ENCODE peak calls at places on chromosomes 13 and 19, in ten cellular contexts. Y is AG04449, O is psoas muscle, C is heart right ventricle, L is astrocyte of the spinal cord, N is transverse colon, Z is BJ, D is cardiac muscle cell, K is fibroblast of the aortic adventitia, F is tibial artery. V is an unnamed sample.
A peak's percentile ranks its signal among the peaks of the same experiment; 100 is the strongest.

GRCh38 chr19:43300206-43300605 is 30.9 kb upstream of the PSG9 start:
- DNase-seq in L (no peak), Z (no peak), Y (no peak), K (no peak), F (no peak), C (no peak), N (no peak), D (no peak), O (no peak), V (no peak)

GRCh38 chr13:83824561-83824960 is 57.7 kb downstream of the SLITRK1 start:
- DNase-seq in C (no peak), K (no peak), F (no peak), D (no peak), L (no peak), Y (no peak), Z (no peak), N (no peak), O (no peak), V (no peak)

GRCh38 chr13:31274345-31274870 is 74.6 kb downstream of the B3GLCT start:
- DNase-seq in F (no peak), Z (no peak), K (no peak), C (no peak), L (peak; percentile 45), D (no peak), O (no peak), N (no peak), Y (no peak), V (no peak)

GRCh38 chr19:34744896-34745690 is 11.1 kb downstream of the ZNF181 start:
- DNase-seq in F (no peak), L (no peak), Z (no peak), D (no peak), C (no peak), N (no peak), Y (no peak), K (no peak), O (no peak), V (no peak)

GRCh38 chr13:106533940-106534843 is 1.3 kb downstream of the EFNB2 start:
- DNase-seq in D (peak; percentile 64), Y (no peak), N (peak; percentile 63), L (peak; percentile 77), Z (no peak), K (peak; percentile 58), C (peak; percentile 53), F (peak; percentile 73), O (peak; percentile 61), V (peak; percentile 75)

GRCh38 chr19:1284293-1284978 is 1.2 kb upstream of the EFNA2 start:
- DNase-seq in O (no peak), F (no peak), D (no peak), Z (no peak), Y (no peak), K (no peak), N (peak; percentile 80), L (no peak), C (no peak), V (no peak)

GRCh38 chr13:37427843-37428494 is 170.6 kb downstream of the POSTN start:
- DNase-seq in L (no peak), Z (no peak), D (peak; percentile 61), N (no peak), O (no peak), F (no peak), Y (no peak), K (no peak), C (no peak), V (no peak)

GRCh38 chr13:24381539-24382265 is 72.3 kb downstream of the C1QTNF9 start:
- DNase-seq in C (no peak), N (no peak), O (peak; percentile 68), D (no peak), Z (peak; percentile 1), L (peak; percentile 2), K (peak; percentile 27), F (no peak), Y (no peak), V (no peak)

GRCh38 chr13:23621316-23621645 is 51.1 kb downstream of the TNFRSF19 start:
- DNase-seq in N (no peak), O (no peak), Z (peak; percentile 57), Y (peak; percentile 67), K (peak; percentile 42), F (no peak), C (no peak), L (peak; percentile 83), D (no peak), V (no peak)

DNA sequence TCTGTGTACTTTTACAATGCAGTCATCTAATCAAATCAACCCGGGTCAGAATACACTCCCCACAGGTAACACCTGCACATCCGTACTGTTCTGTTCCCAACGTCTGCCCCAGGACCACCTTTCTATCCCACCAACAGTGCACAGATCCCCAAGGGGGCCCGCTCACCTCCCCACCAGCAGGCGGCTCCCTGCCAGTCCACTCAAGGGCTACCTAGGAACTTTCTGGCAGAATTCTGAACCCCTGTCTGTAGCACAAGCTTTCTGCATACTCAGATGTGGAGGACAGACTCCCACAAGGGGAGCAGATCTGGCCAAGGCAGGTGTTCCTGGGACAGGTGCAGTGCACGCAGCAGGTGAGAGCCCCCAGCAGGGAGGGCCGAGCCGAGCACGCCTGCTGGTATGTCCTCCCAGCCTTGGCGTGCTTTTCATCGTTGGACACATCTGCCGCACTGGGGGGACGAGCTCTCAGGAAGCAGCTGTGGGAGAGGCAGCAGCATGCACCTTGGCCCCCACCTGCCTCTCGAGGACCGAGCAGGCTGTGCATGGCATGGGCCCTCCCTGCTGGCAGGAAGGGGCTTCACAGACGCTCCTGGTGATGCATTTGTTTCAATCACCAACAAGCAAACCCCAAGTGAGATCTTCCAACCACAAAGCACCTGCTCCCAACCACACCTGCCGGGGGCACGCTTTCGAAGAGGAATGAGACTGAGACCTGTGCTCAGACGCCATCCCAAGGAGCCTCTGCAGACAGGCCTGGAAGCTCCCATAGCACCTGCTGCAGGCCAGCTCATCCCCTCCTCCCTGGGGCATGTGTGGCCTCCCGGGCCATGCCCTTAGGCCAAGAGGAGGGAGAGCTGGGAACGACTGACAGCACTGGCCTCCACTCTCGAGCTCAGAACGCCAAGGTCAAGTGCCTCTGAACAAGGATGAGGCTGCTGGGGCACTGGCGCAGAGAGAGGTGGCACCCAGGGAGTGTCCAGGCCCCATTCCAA is 35.9 kb downstream of the RAB20 start:
- DNase-seq in O (no peak), L (no peak), Z (no peak), K (no peak), F (no peak), C (peak; percentile 51), D (no peak), Y (no peak), N (peak; percentile 46), V (peak; percentile 75)
- TF ChIP-seq CTCF in O (no peak), L (no peak), Z (no peak), K (no peak), F (no peak), C (no peak), D (no peak), Y (no peak), N (no peak), V (no peak)

GRCh38 chr19:13882841-13883240 is 5.9 kb downstream of the NANOS3 start:
- DNase-seq in O (no peak), N (no peak), D (no peak), C (no peak), F (no peak), Z (no peak), L (no peak), Y (no peak), K (no peak), V (no peak)

GRCh38 chr19:13884726-13885591 is 8.0 kb downstream of the NANOS3 start:
- DNase-seq in Y (no peak), O (no peak), K (no peak), Z (no peak), L (no peak), N (peak; percentile 81), D (no peak), F (no peak), C (no peak), V (no peak)

GRCh38 chr19:13882419-13882795 is 5.5 kb downstream of the NANOS3 start:
- DNase-seq in Z (no peak), D (no peak), K (no peak), L (no peak), O (no peak), C (no peak), Y (no peak), N (no peak), F (no peak), V (no peak)

GRCh38 chr19:13881692-13882418 is 4.9 kb downstream of the NANOS3 start:
- DNase-seq in F (no peak), N (peak; percentile 63), O (no peak), D (no peak), Y (no peak), K (peak; percentile 23), L (no peak), Z (no peak), C (peak; percentile 44), V (peak; percentile 65)

GRCh38 chr19:13883665-13884064 is 6.7 kb downstream of the NANOS3 start:
- DNase-seq in O (no peak), Y (no peak), D (no peak), C (no peak), Z (no peak), N (no peak), F (no peak), L (no peak), K (no peak), V (no peak)
- TF ChIP-seq CTCF in O (no peak), Y (peak; percentile 36), D (peak; percentile 20), C (no peak), Z (peak; percentile 30), N (no peak), F (no peak), L (peak; percentile 34), K (peak; percentile 17), V (no peak)

GRCh38 chr19:18672606-18673337 is 10.7 kb upstream of the CRTC1 start:
- DNase-seq in N (no peak), Y (no peak), K (peak; percentile 67), L (peak; percentile 59), Z (no peak), F (peak; percentile 94), C (no peak), O (peak; percentile 79), D (no peak), V (no peak)
- TF ChIP-seq CTCF in N (no peak), Y (peak; percentile 20), K (peak; percentile 46), L (peak; percentile 52), Z (peak; percentile 30), F (peak; percentile 22), C (peak; percentile 21), O (peak; percentile 32), D (peak; percentile 34), V (no peak)

GRCh38 chr19:40808497-40808896 is 9.5 kb downstream of the EGLN2 start:
- DNase-seq in Z (no peak), N (no peak), O (no peak), C (no peak), Y (no peak), D (no peak), K (no peak), F (no peak), L (no peak), V (no peak)

GRCh38 chr19:40806385-40807146 is 7.6 kb downstream of the EGLN2 start:
- DNase-seq in L (peak; percentile 96), F (peak; percentile 89), Y (peak; percentile 63), N (peak; percentile 76), C (peak; percentile 80), O (peak; percentile 88), D (peak; percentile 77), Z (peak; percentile 86), K (peak; percentile 94), V (peak; percentile 83)

GRCh38 chr19:40808021-40808325 is 9.0 kb downstream of the EGLN2 start:
- DNase-seq in F (no peak), N (no peak), K (no peak), O (no peak), C (no peak), Y (no peak), Z (no peak), D (no peak), L (no peak), V (no peak)

GRCh38 chr19:40805258-40805868 is 6.4 kb downstream of the EGLN2 start:
- DNase-seq in D (no peak), Y (no peak), L (no peak), O (no peak), Z (no peak), C (no peak), N (peak; percentile 64), F (no peak), K (no peak), V (no peak)

GRCh38 chr19:40807147-40808020 is 8.4 kb downstream of the EGLN2 start:
- DNase-seq in Z (no peak), O (no peak), N (no peak), K (no peak), F (no peak), D (peak; percentile 34), Y (no peak), C (no peak), L (no peak), V (no peak)
- TF ChIP-seq CTCF in Z (peak; percentile 31), O (no peak), N (no peak), K (peak; percentile 37), F (no peak), D (peak; percentile 27), Y (peak; percentile 24), C (no peak), L (peak; percentile 44), V (peak; percentile 9)

V was measured in lower lobe of right lung.